ENCODE peak calls at places on chromosomes 12 and 14, in nine cellular contexts. R is GDM1; F is activated naive CD4-positive, alpha-beta T cell treated with anti-CD3 and anti-CD28 coated beads, Interleukin-2, amount 10 ng/mL, durations not matched to agents 7 days and 5 days; L is ecto neural progenitor cell; U is fibroblast of pulmonary artery; I is stimulated activated CD4-positive, alpha-beta T cell treated with anti-CD3 and anti-CD28 coated beads, Interleukin-1b, Interleukin-23, amount 100 ng/mL, for 24 hours; P is body of pancreas; W is ELR; A is NCI-H2227 treated with DMSO at 0.1 percent for 48 hours. G is an unnamed sample.

GRCh38 chr12:105273601-105274000 is 37.6 kb upstream of the APPL2 start:
- DNase-seq in W (no peak), P (no peak), F (no peak), R (no peak), I (no peak), L (no peak), U (no peak), A (no peak), G (no peak)

GRCh38 chr14:68137704-68138619 is 318.4 kb downstream of the RAD51B start:
- DNase-seq in L (peak; percentile 89), I (no peak), F (no peak), R (no peak), A (peak; percentile 46), W (peak; percentile 99), P (peak; percentile 25), U (peak; percentile 96), G (peak; percentile 80)

GRCh38 chr12:105264771-105265170 is 28.8 kb upstream of the APPL2 start:
- DNase-seq in R (no peak), A (no peak), U (no peak), W (no peak), F (no peak), P (no peak), I (no peak), L (no peak), G (no peak)

GRCh38 chr12:50241178-50241577 is 42.1 kb downstream of the LIMA1 start:
- DNase-seq in L (no peak), A (no peak), I (no peak), F (no peak), U (no peak), P (no peak), R (no peak), W (peak; percentile 52), G (no peak)

GRCh38 chr14:92340071-92340470 is 17.1 kb downstream of the SLC24A4 start:
- DNase-seq in P (no peak), W (no peak), U (no peak), I (no peak), F (no peak), R (no peak), A (no peak), L (no peak), G (no peak)

GRCh38 chr12:65666876-65667275 is 157.4 kb upstream of the HMGA2 start:
- DNase-seq in R (no peak), I (peak; percentile 5), L (no peak), U (no peak), W (peak; percentile 66), P (no peak), A (no peak), F (no peak), G (no peak)

GRCh38 chr12:131753757-131754156 is 42.9 kb downstream of the SFSWAP start:
- DNase-seq in W (no peak), I (no peak), F (no peak), R (no peak), A (no peak), L (no peak), P (no peak), U (no peak), G (no peak)

GRCh38 chr12:53502331-53502730 is 1.2 kb downstream of the TARBP2 start:
- DNase-seq in R (no peak), I (no peak), A (no peak), U (peak; percentile 70), W (no peak), P (no peak), L (no peak), F (no peak), G (no peak)

GRCh38 chr12:47547077-47547476 is 158.8 kb downstream of the RPAP3 start:
- DNase-seq in L (no peak), P (no peak), F (no peak), I (no peak), W (peak; percentile 74), A (no peak), U (peak; percentile 63), R (no peak), G (peak; percentile 71)

GRCh38 chr14:20684662-20685456 is 499 bp downstream of the RNASE4 start:
- DNase-seq in W (peak; percentile 49), A (no peak), I (no peak), L (no peak), P (peak; percentile 62), U (peak; percentile 67), R (no peak), F (no peak), G (no peak)

GRCh38 chr14:93331375-93332031 is 1.3 kb downstream of the BTBD7 start:
- DNase-seq in I (no peak), U (no peak), L (no peak), P (peak; percentile 20), W (no peak), F (no peak), A (no peak), R (no peak), G (no peak)

GRCh38 chr12:107684990-107685359 is 624 bp upstream of the PWP1 start:
- DNase-seq in I (no peak), L (no peak), F (no peak), A (peak; percentile 66), W (peak; percentile 50), P (peak; percentile 34), R (no peak), U (peak; percentile 39), G (no peak)

GRCh38 chr14:35385042-35385839 is 19.3 kb downstream of the NFKBIA start:
- DNase-seq in L (no peak), R (no peak), A (peak; percentile 74), F (no peak), P (peak; percentile 80), W (peak; percentile 82), I (no peak), U (peak; percentile 92), G (peak; percentile 65)

GRCh38 chr12:106227641-106228319 is 20.0 kb downstream of the CKAP4 start:
- DNase-seq in F (peak; percentile 72), U (peak; percentile 42), W (peak; percentile 28), A (no peak), L (no peak), P (no peak), I (peak; percentile 15), R (no peak), G (no peak)

GRCh38 chr12:14258468-14258947 is 107.0 kb upstream of the ATF7IP start:
- DNase-seq in R (no peak), F (no peak), L (no peak), P (peak; percentile 28), I (no peak), W (peak; percentile 26), A (no peak), U (no peak), G (no peak)

GRCh38 chr12:52145941-52146821 is 45.6 kb downstream of the KRT80 start:
- DNase-seq in U (no peak), F (no peak), I (no peak), L (peak; percentile 48), R (no peak), A (no peak), W (no peak), P (no peak), G (no peak)

GRCh38 chr12:52672321-52672933 is 7.8 kb downstream of the KRT1 start:
- DNase-seq in U (no peak), R (no peak), L (no peak), P (no peak), F (no peak), I (no peak), W (peak; percentile 41), A (no peak), G (no peak)

GRCh38 chr14:76976623-76977005 is 51.9 kb downstream of the IRF2BPL start:
- DNase-seq in R (no peak), U (no peak), P (no peak), L (no peak), W (no peak), I (no peak), A (no peak), F (no peak), G (no peak)

GRCh38 chr12:5173511-5174011 is 129.9 kb downstream of the KCNA5 start:
- DNase-seq in U (no peak), W (peak; percentile 63), P (no peak), F (no peak), R (no peak), I (no peak), A (no peak), L (no peak), G (no peak)

GRCh38 chr12:96986883-96987523 is 79.9 kb downstream of the NEDD1 start:
- DNase-seq in A (peak; percentile 61), F (no peak), I (no peak), R (no peak), W (peak; percentile 59), U (peak; percentile 50), L (no peak), P (peak; percentile 23), G (no peak)

GRCh38 chr12:7460375-7461259 is 16.7 kb upstream of the CD163L1 start:
- DNase-seq in F (peak; percentile 69), A (peak; percentile 15), U (peak; percentile 68), P (peak; percentile 60), I (peak; percentile 21), W (peak; percentile 67), L (peak; percentile 71), R (peak; percentile 43), G (peak; percentile 29)

GRCh38 chr14:77068515-77069200 is 29.4 kb upstream of the CIPC start:
- DNase-seq in F (no peak), R (no peak), I (no peak), L (no peak), P (no peak), A (no peak), W (no peak), U (no peak), G (no peak)

GRCh38 chr12:77229640-77230442 is 164.5 kb upstream of the E2F7 start:
- DNase-seq in R (no peak), P (no peak), F (no peak), A (no peak), W (no peak), L (no peak), I (no peak), U (peak; percentile 81), G (no peak)

GRCh38 chr14:68977741-68978549 is 1.2 kb downstream of the ACTN1 start:
- DNase-seq in W (peak; percentile 95), F (peak; percentile 74), R (peak; percentile 77), A (peak; percentile 14), P (peak; percentile 68), L (peak; percentile 78), U (peak; percentile 86), I (peak; percentile 38), G (peak; percentile 87)

GRCh38 chr14:104090071-104090748 is 4.7 kb downstream of the ASPG start:
- DNase-seq in W (no peak), U (no peak), F (no peak), A (no peak), I (no peak), R (no peak), L (no peak), P (no peak), G (no peak)

GRCh38 chr14:25431211-25432076 is 381.5 kb upstream of the STXBP6 start:
- DNase-seq in R (peak; percentile 27), P (peak; percentile 32), I (no peak), U (peak; percentile 1), W (peak; percentile 1), L (peak; percentile 51), A (no peak), F (no peak), G (no peak)